ENCODE peak calls at places on chromosomes 11 and 22, in eight cellular contexts. One of them, this sample, is unnamed.

GRCh38 chr11:35515224-35515623 is 10.2 kb downstream of the PAMR1 start:
- DNase-seq in endothelial cell: no peak
- DNase-seq in esophagus squamous epithelium: no peak
- DNase-seq in GM12865: no peak
- DNase-seq in HFFc6: peak
- DNase-seq in dorsolateral prefrontal cortex: no peak
- DNase-seq in lower leg skin: no peak
- DNase-seq in neural progenitor cell: no peak
- DNase-seq in this sample: no peak

GRCh38 chr11:119052163-119052814 is 4.7 kb downstream of the HYOU1 start:
- DNase-seq in endothelial cell: no peak
- DNase-seq in esophagus squamous epithelium: no peak
- DNase-seq in GM12865: no peak
- DNase-seq in HFFc6: no peak
- DNase-seq in dorsolateral prefrontal cortex: no peak
- DNase-seq in lower leg skin: no peak
- DNase-seq in neural progenitor cell: no peak
- DNase-seq in this sample: no peak

GRCh38 chr11:63641727-63642126 is 27.5 kb upstream of the PLAAT3 start:
- DNase-seq in endothelial cell: no peak
- DNase-seq in esophagus squamous epithelium: no peak
- DNase-seq in GM12865: no peak
- DNase-seq in HFFc6: peak
- DNase-seq in dorsolateral prefrontal cortex: no peak
- DNase-seq in lower leg skin: no peak
- DNase-seq in neural progenitor cell: no peak
- DNase-seq in this sample: no peak

GRCh38 chr22:36641902-36642640 is 61.5 kb downstream of the CACNG2 start:
- DNase-seq in endothelial cell: no peak
- DNase-seq in esophagus squamous epithelium: no peak
- DNase-seq in GM12865: no peak
- DNase-seq in HFFc6: peak
- DNase-seq in dorsolateral prefrontal cortex: no peak
- DNase-seq in lower leg skin: peak
- DNase-seq in neural progenitor cell: no peak
- DNase-seq in this sample: no peak

GRCh38 chr11:76598426-76598839 is 72.1 kb downstream of the LRRC32 start:
- DNase-seq in endothelial cell: peak
- DNase-seq in esophagus squamous epithelium: no peak
- DNase-seq in GM12865: peak
- DNase-seq in HFFc6: no peak
- DNase-seq in dorsolateral prefrontal cortex: no peak
- DNase-seq in lower leg skin: peak
- DNase-seq in neural progenitor cell: peak
- DNase-seq in this sample: peak

GRCh38 chr11:88569342-88569741 is 231.8 kb upstream of the CTSC start:
- DNase-seq in endothelial cell: no peak
- DNase-seq in esophagus squamous epithelium: no peak
- DNase-seq in GM12865: no peak
- DNase-seq in HFFc6: no peak
- DNase-seq in dorsolateral prefrontal cortex: no peak
- DNase-seq in lower leg skin: no peak
- DNase-seq in neural progenitor cell: no peak
- DNase-seq in this sample: no peak

GRCh38 chr11:132466983-132467382 is 1065.3 kb downstream of the OPCML start:
- DNase-seq in endothelial cell: peak
- DNase-seq in esophagus squamous epithelium: no peak
- DNase-seq in GM12865: no peak
- DNase-seq in HFFc6: no peak
- DNase-seq in dorsolateral prefrontal cortex: no peak
- DNase-seq in lower leg skin: no peak
- DNase-seq in neural progenitor cell: peak
- DNase-seq in this sample: no peak

GRCh38 chr11:78800089-78800690 is 225.5 kb upstream of the NARS2 start:
- DNase-seq in endothelial cell: no peak
- DNase-seq in esophagus squamous epithelium: no peak
- DNase-seq in GM12865: no peak
- DNase-seq in HFFc6: no peak
- DNase-seq in dorsolateral prefrontal cortex: no peak
- DNase-seq in lower leg skin: no peak
- DNase-seq in neural progenitor cell: peak
- DNase-seq in this sample: no peak

GRCh38 chr11:123268118-123268517 is 73.1 kb upstream of the CLMP start:
- DNase-seq in endothelial cell: no peak
- DNase-seq in esophagus squamous epithelium: no peak
- DNase-seq in GM12865: no peak
- DNase-seq in HFFc6: no peak
- DNase-seq in dorsolateral prefrontal cortex: no peak
- DNase-seq in lower leg skin: no peak
- DNase-seq in neural progenitor cell: peak
- DNase-seq in this sample: no peak

GRCh38 chr11:86798988-86799387 is 1.4 kb upstream of the PRSS23 start:
- DNase-seq in endothelial cell: no peak
- DNase-seq in esophagus squamous epithelium: no peak
- DNase-seq in GM12865: no peak
- DNase-seq in HFFc6: peak
- DNase-seq in dorsolateral prefrontal cortex: no peak
- DNase-seq in lower leg skin: no peak
- DNase-seq in neural progenitor cell: no peak
- DNase-seq in this sample: no peak

GRCh38 chr22:48404801-48405447 is 1422.7 kb downstream of the BRD1 start:
- DNase-seq in endothelial cell: no peak
- DNase-seq in esophagus squamous epithelium: no peak
- DNase-seq in GM12865: no peak
- DNase-seq in HFFc6: no peak
- DNase-seq in dorsolateral prefrontal cortex: no peak
- DNase-seq in lower leg skin: no peak
- DNase-seq in neural progenitor cell: no peak
- DNase-seq in this sample: no peak

DNA sequence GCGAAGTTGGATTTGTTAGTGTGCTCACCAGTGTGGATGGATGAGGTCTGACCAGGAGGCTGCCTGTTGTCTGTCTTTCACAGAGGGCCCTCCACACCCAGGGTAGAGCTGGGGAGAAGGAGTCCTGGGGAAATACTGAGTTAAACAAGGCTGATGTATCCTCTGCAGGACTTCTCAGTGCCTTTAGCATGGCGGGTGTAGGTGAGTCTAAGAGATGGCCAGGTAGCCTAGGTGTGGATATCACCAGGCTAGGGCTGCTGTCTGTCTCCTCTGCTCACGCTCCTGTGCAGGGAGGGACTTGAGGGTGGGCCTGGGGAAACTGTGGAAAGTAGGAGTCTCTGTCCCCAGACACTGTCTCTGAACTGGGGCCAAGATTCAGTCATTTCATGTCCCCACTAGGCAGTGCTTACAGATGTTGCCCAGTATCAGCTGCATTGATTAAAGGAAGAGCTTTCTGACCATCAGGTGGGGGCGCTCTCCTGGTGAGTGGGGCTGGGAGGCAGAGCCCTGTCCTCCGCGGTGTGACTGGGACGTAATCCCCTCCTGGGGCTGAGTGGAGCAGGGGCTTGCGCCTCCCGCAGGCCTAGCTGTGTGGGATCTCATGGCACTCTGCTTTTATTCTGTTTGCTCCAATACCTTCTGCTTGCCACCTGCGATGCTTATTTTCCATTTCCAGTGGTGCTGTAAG is 35.5 kb upstream of the CCDC188 start:
- DNase-seq in endothelial cell: peak
- DNase-seq in esophagus squamous epithelium: no peak
- DNase-seq in GM12865: peak
- DNase-seq in HFFc6: no peak
- DNase-seq in dorsolateral prefrontal cortex: no peak
- DNase-seq in lower leg skin: no peak
- DNase-seq in neural progenitor cell: peak
- DNase-seq in this sample: no peak
- TF ChIP-seq CTCF in endothelial cell: no peak
- TF ChIP-seq CTCF in esophagus squamous epithelium: no peak
- TF ChIP-seq CTCF in GM12865: no peak
- TF ChIP-seq CTCF in HFFc6: peak
- TF ChIP-seq CTCF in dorsolateral prefrontal cortex: no peak
- TF ChIP-seq CTCF in lower leg skin: no peak
- TF ChIP-seq CTCF in neural progenitor cell: peak
- TF ChIP-seq CTCF in this sample: no peak

GRCh38 chr11:47248664-47249377 is at the start of gene ACP2:
- DNase-seq in endothelial cell: peak
- DNase-seq in esophagus squamous epithelium: peak
- DNase-seq in GM12865: peak
- DNase-seq in HFFc6: peak
- DNase-seq in dorsolateral prefrontal cortex: peak
- DNase-seq in lower leg skin: peak
- DNase-seq in neural progenitor cell: peak
- DNase-seq in this sample: peak
- TF ChIP-seq CTCF in endothelial cell: no peak
- TF ChIP-seq CTCF in esophagus squamous epithelium: no peak
- TF ChIP-seq CTCF in GM12865: peak
- TF ChIP-seq CTCF in HFFc6: peak
- TF ChIP-seq CTCF in dorsolateral prefrontal cortex: peak
- TF ChIP-seq CTCF in lower leg skin: no peak
- TF ChIP-seq CTCF in neural progenitor cell: peak
- TF ChIP-seq CTCF in this sample: peak

GRCh38 chr11:42397483-42397882 is 914.3 kb upstream of the API5 start:
- DNase-seq in endothelial cell: no peak
- DNase-seq in esophagus squamous epithelium: no peak
- DNase-seq in GM12865: no peak
- DNase-seq in HFFc6: no peak
- DNase-seq in dorsolateral prefrontal cortex: no peak
- DNase-seq in lower leg skin: no peak
- DNase-seq in neural progenitor cell: no peak
- DNase-seq in this sample: no peak
- TF ChIP-seq CTCF in endothelial cell: no peak
- TF ChIP-seq CTCF in esophagus squamous epithelium: no peak
- TF ChIP-seq CTCF in GM12865: no peak
- TF ChIP-seq CTCF in HFFc6: no peak
- TF ChIP-seq CTCF in dorsolateral prefrontal cortex: no peak
- TF ChIP-seq CTCF in lower leg skin: no peak
- TF ChIP-seq CTCF in neural progenitor cell: no peak
- TF ChIP-seq CTCF in this sample: no peak

GRCh38 chr22:32836286-32836859 is 34.9 kb downstream of the TIMP3 start:
- DNase-seq in endothelial cell: no peak
- DNase-seq in esophagus squamous epithelium: no peak
- DNase-seq in GM12865: peak
- DNase-seq in HFFc6: no peak
- DNase-seq in dorsolateral prefrontal cortex: no peak
- DNase-seq in lower leg skin: no peak
- DNase-seq in neural progenitor cell: peak
- DNase-seq in this sample: peak
- TF ChIP-seq CTCF in endothelial cell: peak
- TF ChIP-seq CTCF in esophagus squamous epithelium: peak
- TF ChIP-seq CTCF in GM12865: peak
- TF ChIP-seq CTCF in HFFc6: peak
- TF ChIP-seq CTCF in dorsolateral prefrontal cortex: peak
- TF ChIP-seq CTCF in lower leg skin: no peak
- TF ChIP-seq CTCF in neural progenitor cell: peak
- TF ChIP-seq CTCF in this sample: peak

GRCh38 chr11:120751550-120751949 is 240.0 kb downstream of the GRIK4 start:
- DNase-seq in endothelial cell: no peak
- DNase-seq in esophagus squamous epithelium: no peak
- DNase-seq in GM12865: no peak
- DNase-seq in HFFc6: no peak
- DNase-seq in dorsolateral prefrontal cortex: no peak
- DNase-seq in lower leg skin: no peak
- DNase-seq in neural progenitor cell: no peak
- DNase-seq in this sample: no peak

GRCh38 chr11:120750647-120751419 is 239.3 kb downstream of the GRIK4 start:
- DNase-seq in endothelial cell: no peak
- DNase-seq in esophagus squamous epithelium: no peak
- DNase-seq in GM12865: peak
- DNase-seq in HFFc6: no peak
- DNase-seq in dorsolateral prefrontal cortex: no peak
- DNase-seq in lower leg skin: no peak
- DNase-seq in neural progenitor cell: no peak
- DNase-seq in this sample: no peak

GRCh38 chr11:120748485-120748814 is 236.9 kb downstream of the GRIK4 start:
- DNase-seq in endothelial cell: no peak
- DNase-seq in esophagus squamous epithelium: no peak
- DNase-seq in GM12865: no peak
- DNase-seq in HFFc6: no peak
- DNase-seq in dorsolateral prefrontal cortex: no peak
- DNase-seq in lower leg skin: no peak
- DNase-seq in neural progenitor cell: no peak
- DNase-seq in this sample: no peak

GRCh38 chr11:120747801-120748484 is 236.4 kb downstream of the GRIK4 start:
- DNase-seq in endothelial cell: no peak
- DNase-seq in esophagus squamous epithelium: no peak
- DNase-seq in GM12865: no peak
- DNase-seq in HFFc6: no peak
- DNase-seq in dorsolateral prefrontal cortex: no peak
- DNase-seq in lower leg skin: no peak
- DNase-seq in neural progenitor cell: no peak
- DNase-seq in this sample: no peak

GRCh38 chr11:120749389-120749788 is 237.8 kb downstream of the GRIK4 start:
- DNase-seq in endothelial cell: no peak
- DNase-seq in esophagus squamous epithelium: no peak
- DNase-seq in GM12865: no peak
- DNase-seq in HFFc6: no peak
- DNase-seq in dorsolateral prefrontal cortex: no peak
- DNase-seq in lower leg skin: no peak
- DNase-seq in neural progenitor cell: no peak
- DNase-seq in this sample: no peak
- TF ChIP-seq CTCF in endothelial cell: no peak
- TF ChIP-seq CTCF in esophagus squamous epithelium: no peak
- TF ChIP-seq CTCF in GM12865: no peak
- TF ChIP-seq CTCF in HFFc6: no peak
- TF ChIP-seq CTCF in dorsolateral prefrontal cortex: no peak
- TF ChIP-seq CTCF in lower leg skin: no peak
- TF ChIP-seq CTCF in neural progenitor cell: no peak
- TF ChIP-seq CTCF in this sample: no peak

This sample was measured in GM13977.